ENCODE peak calls at places on chromosomes 13 and 19, in ten cellular contexts. R, D, C, A, K, J, F, U, Z and I are unnamed samples.

GRCh38 chr13:101152184-101152583 is 264.1 kb downstream of the NALCN start:
- DNase-seq in J (no peak), D (no peak), R (no peak), A (no peak), K (no peak), U (no peak), Z (no peak), C (no peak), F (no peak), I (no peak)

GRCh38 chr13:97976551-97977375 is 23.3 kb downstream of the IPO5 start:
- DNase-seq in K (no peak), D (no peak), Z (peak), A (no peak), J (no peak), F (no peak), C (peak), R (peak), U (peak), I (no peak)

GRCh38 chr13:45419945-45420344 is 1.8 kb upstream of the SLC25A30 start:
- DNase-seq in C (no peak), Z (no peak), J (no peak), A (no peak), U (no peak), K (no peak), F (no peak), R (no peak), D (no peak), I (no peak)

GRCh38 chr19:4501691-4502090 is 16.6 kb downstream of the PLIN4 start:
- DNase-seq in C (no peak), K (no peak), Z (no peak), A (no peak), D (no peak), U (no peak), F (no peak), J (no peak), R (no peak), I (no peak)

GRCh38 chr13:30835442-30835841 is 70.6 kb upstream of the MEDAG start:
- DNase-seq in Z (no peak), A (no peak), J (peak), C (no peak), K (peak), F (no peak), D (no peak), U (no peak), R (no peak), I (no peak)

GRCh38 chr19:17234911-17235617 is 9.0 kb downstream of the OCEL1 start:
- DNase-seq in R (no peak), Z (peak), U (peak), J (peak), D (peak), F (no peak), C (no peak), A (no peak), K (no peak), I (no peak)

GRCh38 chr19:873084-874019 is 13.9 kb downstream of the CFD start:
- DNase-seq in U (no peak), K (no peak), J (peak), A (no peak), C (no peak), F (no peak), D (no peak), R (no peak), Z (no peak), I (no peak)

GRCh38 chr19:44698492-44699201 is at the start of gene CEACAM16:
- DNase-seq in R (no peak), A (no peak), D (no peak), J (no peak), Z (no peak), C (no peak), F (no peak), U (no peak), K (no peak), I (no peak)

GRCh38 chr13:59038824-59039223 is 1124.9 kb downstream of the DIAPH3 start:
- DNase-seq in A (no peak), Z (no peak), D (peak), R (no peak), C (no peak), K (no peak), F (no peak), U (peak), J (peak), I (no peak)

GRCh38 chr13:97892717-97893116 is 60.8 kb upstream of the IPO5 start:
- DNase-seq in J (peak), Z (no peak), A (no peak), R (no peak), D (peak), C (no peak), K (no peak), U (no peak), F (no peak), I (no peak)

GRCh38 chr19:49680473-49681351 is 3.6 kb downstream of the PRMT1 start:
- DNase-seq in K (peak), C (peak), Z (peak), A (peak), J (peak), U (peak), D (peak), F (peak), R (no peak), I (no peak)

GRCh38 chr13:100130092-100130491 is 41.2 kb downstream of the PCCA start:
- DNase-seq in C (no peak), Z (no peak), R (no peak), J (no peak), D (peak), K (no peak), A (no peak), U (no peak), F (no peak), I (no peak)

GRCh38 chr19:40464059-40465024 is 1.2 kb downstream of the BLVRB start:
- DNase-seq in R (peak), U (peak), F (peak), A (peak), C (peak), J (peak), Z (peak), D (peak), K (peak), I (no peak)

GRCh38 chr13:110453767-110454166 is 107.8 kb downstream of the RAB20 start:
- DNase-seq in D (no peak), Z (no peak), R (no peak), A (no peak), F (no peak), U (no peak), J (no peak), C (no peak), K (no peak), I (no peak)

GRCh38 chr19:2507109-2507508 is 31.2 kb downstream of the GADD45B start:
- DNase-seq in R (no peak), D (peak), Z (no peak), J (peak), C (peak), F (no peak), U (no peak), A (no peak), K (no peak), I (no peak)

GRCh38 chr13:114030666-114031610 is 57.1 kb upstream of the C13orf46 start:
- DNase-seq in K (no peak), R (no peak), Z (no peak), D (no peak), C (no peak), F (no peak), J (no peak), A (no peak), U (no peak), I (no peak)

GRCh38 chr13:113546571-113547247 is 37.8 kb upstream of the TFDP1 start:
- DNase-seq in R (no peak), J (peak), Z (no peak), K (no peak), A (peak), U (no peak), D (no peak), F (no peak), C (no peak), I (no peak)

GRCh38 chr19:14475251-14476073 is at the start of gene PTGER1:
- DNase-seq in R (no peak), C (no peak), K (no peak), J (peak), Z (peak), D (peak), F (no peak), U (no peak), A (no peak), I (no peak)

GRCh38 chr13:23889598-23890224 is 511 bp upstream of the MIPEP start:
- DNase-seq in J (no peak), A (no peak), Z (no peak), C (no peak), R (no peak), D (peak), U (no peak), F (no peak), K (no peak), I (no peak)

GRCh38 chr19:33390120-33390907 is 16.8 kb downstream of the CEBPG start:
- DNase-seq in R (no peak), Z (no peak), U (no peak), J (no peak), K (no peak), D (no peak), A (peak), C (no peak), F (no peak), I (no peak)

GRCh38 chr19:10784257-10784656 is 51.8 kb downstream of the TMED1 start:
- DNase-seq in U (no peak), F (no peak), J (no peak), D (no peak), Z (no peak), R (no peak), A (peak), K (no peak), C (no peak), I (peak)